ENCODE peak calls at places on chromosomes 12 and 14, in four cellular contexts. M, X, Y and V are unnamed samples.

GRCh38 chr14:73269729-73270651 is 32.7 kb downstream of the PAPLN start:
- DNase-seq in X (peak; percentile 56), M (peak; percentile 31), Y (no peak), V (no peak)

GRCh38 chr12:68831272-68831671 is 23.3 kb downstream of the MDM2 start:
- DNase-seq in M (no peak), Y (no peak), X (no peak), V (no peak)

GRCh38 chr12:54383041-54383609 is 1.4 kb downstream of the ZNF385A start:
- DNase-seq in Y (peak; percentile 89), X (no peak), M (peak; percentile 82), V (peak; percentile 96)

GRCh38 chr12:14628771-14629170 is 61.1 kb upstream of the PLBD1 start:
- DNase-seq in Y (no peak), M (no peak), X (no peak), V (no peak)

GRCh38 chr12:47819902-47820630 is at the start of gene HDAC7:
- DNase-seq in Y (peak; percentile 83), X (peak; percentile 82), M (peak; percentile 87), V (peak; percentile 54)

GRCh38 chr12:10716704-10717315 is 6.3 kb downstream of the YBX3 start:
- DNase-seq in X (peak; percentile 56), M (peak; percentile 95), Y (peak; percentile 92), V (no peak)

GRCh38 chr14:60116181-60116580 is 24.5 kb downstream of the PCNX4 start:
- DNase-seq in M (no peak), X (no peak), Y (no peak), V (no peak)

GRCh38 chr12:54051081-54051912 is 2.3 kb upstream of the HOXC4 start:
- DNase-seq in X (no peak), Y (no peak), M (no peak), V (no peak)

GRCh38 chr12:79454338-79454777 is 236.4 kb downstream of the PAWR start:
- DNase-seq in M (peak; percentile 84), X (no peak), Y (peak; percentile 61), V (no peak)

GRCh38 chr14:51849095-51849494 is 11.3 kb upstream of the GNG2 start:
- DNase-seq in M (peak; percentile 37), X (no peak), Y (no peak), V (no peak)

GRCh38 chr12:5254703-5255102 is 177.2 kb upstream of the NTF3 start:
- DNase-seq in X (no peak), M (peak; percentile 26), Y (no peak), V (no peak)

GRCh38 chr14:101905614-101906013 is 58.8 kb upstream of the DYNC1H1 start:
- DNase-seq in Y (no peak), X (no peak), M (no peak), V (no peak)

GRCh38 chr12:100671396-100672074 is 98.1 kb downstream of the GAS2L3 start:
- DNase-seq in Y (no peak), M (peak; percentile 6), X (no peak), V (no peak)

GRCh38 chr14:94571395-94571794 is 9.8 kb upstream of the SERPINA5 start:
- DNase-seq in X (no peak), M (peak; percentile 15), Y (no peak), V (no peak)

GRCh38 chr12:28645891-28646290 is 455.6 kb downstream of the CCDC91 start:
- DNase-seq in X (peak; percentile 37), M (no peak), Y (no peak), V (no peak)

GRCh38 chr12:24021164-24021502 is 71.7 kb upstream of the SOX5 start:
- DNase-seq in M (no peak), Y (no peak), X (no peak), V (no peak)

GRCh38 chr14:52021971-52022600 is 32.7 kb downstream of the RTRAF start:
- DNase-seq in X (no peak), M (no peak), Y (no peak), V (no peak)

GRCh38 chr14:47022721-47023120 is 371.1 kb upstream of the RPL10L start:
- DNase-seq in Y (no peak), M (no peak), X (no peak), V (no peak)

GRCh38 chr14:88868558-88869159 is 44.2 kb downstream of the TTC8 start:
- DNase-seq in Y (no peak), X (no peak), M (peak; percentile 20), V (no peak)

GRCh38 chr14:80844872-80845271 is 96.7 kb downstream of the CEP128 start:
- DNase-seq in X (no peak), Y (no peak), M (no peak), V (no peak)

GRCh38 chr14:58002618-58003017 is 136.7 kb upstream of the SLC35F4 start:
- DNase-seq in X (no peak), Y (no peak), M (no peak), V (no peak)

GRCh38 chr14:105711058-105711620 is 184.8 kb downstream of the TMEM121 start:
- DNase-seq in Y (no peak), M (no peak), X (no peak), V (no peak)

GRCh38 chr14:60276347-60276746 is 27.3 kb downstream of the PPM1A start:
- DNase-seq in Y (no peak), X (no peak), M (peak; percentile 16), V (no peak)

GRCh38 chr12:75452675-75453330 is 27.8 kb upstream of the GLIPR1 start:
- DNase-seq in X (no peak), Y (peak; percentile 63), M (peak; percentile 78), V (no peak)

GRCh38 chr12:124567673-124568373 is 411 bp upstream of the NCOR2 start:
- DNase-seq in M (peak; percentile 97), Y (peak; percentile 74), X (peak; percentile 93), V (peak; percentile 95)

GRCh38 chr12:124567035-124567672 is at the start of gene NCOR2:
- DNase-seq in X (no peak), M (no peak), Y (no peak), V (no peak)

GRCh38 chr12:124565656-124566180 is 1.7 kb downstream of the NCOR2 start:
- DNase-seq in M (no peak), Y (no peak), X (no peak), V (no peak)

GRCh38 chr12:124565071-124565491 is 2.3 kb downstream of the NCOR2 start:
- DNase-seq in Y (no peak), M (peak; percentile 39), X (peak; percentile 49), V (no peak)

GRCh38 chr12:124566181-124567034 is 1.0 kb downstream of the NCOR2 start:
- DNase-seq in X (peak; percentile 93), M (peak; percentile 80), Y (peak; percentile 70), V (peak; percentile 86)
- TF ChIP-seq CTCF in X (no peak), M (no peak), Y (no peak), V (peak; percentile 23)

DNA sequence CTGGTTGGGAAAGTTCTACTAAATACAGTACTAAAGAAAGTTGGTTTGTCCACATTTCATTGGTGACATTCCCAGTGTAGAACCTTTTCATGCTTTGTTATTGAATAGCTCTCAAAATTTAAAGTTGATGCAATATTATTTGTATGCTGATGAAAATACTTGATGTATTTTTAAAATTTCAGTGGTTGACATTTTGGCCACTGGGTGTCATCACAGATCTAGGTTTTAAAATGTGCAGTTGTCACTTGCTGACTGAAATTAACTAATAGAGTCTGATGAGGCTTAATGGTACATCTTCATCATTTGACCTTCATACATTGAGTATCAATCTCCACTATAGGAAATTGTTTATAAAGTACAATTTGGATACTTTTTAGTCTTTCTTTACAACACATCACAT is 37.1 kb downstream of the CMAS start:
- DNase-seq in M (peak; percentile 29), X (no peak), Y (peak; percentile 14), V (no peak)
- TF ChIP-seq CTCF in M (peak; percentile 49), X (peak; percentile 52), Y (peak; percentile 44), V (no peak)

GRCh38 chr12:59079472-59079871 is 159.2 kb upstream of the LRIG3 start:
- DNase-seq in Y (no peak), X (no peak), M (peak; percentile 36), V (no peak)
- TF ChIP-seq CTCF in Y (no peak), X (no peak), M (no peak), V (no peak)

GRCh38 chr12:2183556-2184541 is 131.1 kb downstream of the CACNA1C start:
- DNase-seq in Y (peak; percentile 34), M (peak; percentile 85), X (no peak), V (no peak)
- TF ChIP-seq CTCF in Y (peak; percentile 45), M (peak; percentile 59), X (peak; percentile 24), V (no peak)

DNA sequence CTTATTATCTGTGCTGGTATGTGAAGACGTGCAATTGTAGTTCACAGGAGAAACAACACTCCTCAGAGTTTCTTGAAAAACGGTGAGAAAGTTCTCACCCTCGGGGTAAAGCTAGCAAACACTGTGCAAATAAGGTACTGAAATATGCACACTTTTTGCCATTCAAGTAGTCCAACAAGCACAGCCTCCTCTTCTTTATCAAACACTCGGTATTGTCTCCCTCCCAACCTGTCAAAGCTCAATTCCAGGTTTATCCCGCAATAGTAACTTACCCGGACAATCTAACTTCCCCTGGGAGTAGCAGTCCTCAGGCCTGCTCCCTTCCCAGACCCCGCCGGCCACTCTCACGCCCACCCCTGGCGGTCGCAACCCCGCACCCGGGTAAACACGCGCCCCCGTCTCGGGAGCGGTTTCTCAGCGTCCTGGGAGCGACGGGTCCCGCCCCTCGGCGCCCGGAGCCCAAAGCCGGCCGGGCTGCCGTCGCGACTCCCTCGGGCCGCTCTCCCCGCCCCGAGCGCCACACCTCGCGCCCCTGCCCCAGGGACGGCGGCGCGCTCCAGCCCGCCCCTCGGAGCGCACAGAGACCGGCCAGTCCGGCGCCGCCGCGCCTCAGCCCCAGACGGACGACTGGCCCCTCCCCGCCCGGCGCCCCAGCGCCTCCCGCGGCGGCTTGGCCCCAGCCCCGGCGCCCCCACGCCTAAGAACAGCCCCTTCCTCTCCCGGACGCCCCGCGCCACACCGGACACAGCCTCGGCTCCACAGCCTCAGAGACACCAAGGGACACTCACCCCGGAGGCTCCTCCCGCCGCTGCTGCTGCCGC is 594 bp downstream of the BTBD7 start:
- DNase-seq in Y (no peak), M (peak; percentile 63), X (peak; percentile 84), V (no peak)
- TF ChIP-seq CTCF in Y (peak; percentile 14), M (no peak), X (no peak), V (no peak)

DNA sequence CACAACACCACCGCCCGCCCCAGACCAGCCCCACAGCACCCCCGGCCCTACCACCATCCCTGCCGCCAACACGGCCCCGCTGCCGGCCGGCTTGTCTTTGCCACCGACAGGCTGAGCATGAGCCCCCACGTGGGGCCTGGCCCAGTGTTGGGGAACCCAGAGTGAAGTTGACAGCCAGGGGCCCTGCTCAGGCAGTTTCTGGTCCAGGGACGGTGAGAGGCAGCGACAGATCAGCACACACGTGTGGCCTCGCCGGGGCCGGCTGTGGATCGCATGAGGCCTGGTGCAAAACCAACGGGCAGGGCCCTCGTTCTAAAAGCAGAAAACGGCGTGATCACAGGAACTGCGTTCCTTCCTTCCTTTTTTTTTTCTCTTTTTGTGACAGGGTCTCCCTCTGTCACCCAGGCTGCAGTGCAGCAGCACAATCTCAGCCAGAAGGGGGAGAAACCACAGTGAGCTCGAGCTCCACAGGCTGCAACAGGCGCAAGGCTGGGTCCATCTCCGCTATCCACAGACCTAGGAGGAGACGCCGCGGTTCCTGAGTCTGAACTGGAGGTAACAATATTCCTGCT is 50.5 kb upstream of the FBRSL1 start:
- DNase-seq in Y (no peak), M (no peak), X (no peak), V (no peak)
- TF ChIP-seq CTCF in Y (no peak), M (no peak), X (no peak), V (peak; percentile 18)